ENCODE peak calls at places on chromosome X, in five cellular contexts. One of them, this sample, is unnamed.

GRCh38 chrX:53284684-53285447 is 3.5 kb upstream of the IQSEC2 start:
- DNase-seq in psoas muscle: peak
- DNase-seq in stimulated activated CD4-positive, alpha-beta T cell treated with anti-CD3 and anti-CD28 coated beads, Interleukin-1b, Interleukin-23, amount 100 ng/mL, for 24 hours: peak
- DNase-seq in iris pigment epithelial cell: no peak
- DNase-seq in aorta: peak
- DNase-seq in this sample: no peak

GRCh38 chrX:134469481-134469880 is 9.5 kb downstream of the HPRT1 start:
- DNase-seq in psoas muscle: no peak
- DNase-seq in stimulated activated CD4-positive, alpha-beta T cell treated with anti-CD3 and anti-CD28 coated beads, Interleukin-1b, Interleukin-23, amount 100 ng/mL, for 24 hours: no peak
- DNase-seq in iris pigment epithelial cell: peak
- DNase-seq in aorta: no peak
- DNase-seq in this sample: no peak

GRCh38 chrX:110758781-110759180 is 36.8 kb downstream of the CHRDL1 start:
- DNase-seq in psoas muscle: no peak
- DNase-seq in stimulated activated CD4-positive, alpha-beta T cell treated with anti-CD3 and anti-CD28 coated beads, Interleukin-1b, Interleukin-23, amount 100 ng/mL, for 24 hours: no peak
- DNase-seq in iris pigment epithelial cell: no peak
- DNase-seq in aorta: no peak
- DNase-seq in this sample: no peak

GRCh38 chrX:100654256-100654655 is 10.3 kb downstream of the SRPX2 start:
- DNase-seq in psoas muscle: no peak
- DNase-seq in stimulated activated CD4-positive, alpha-beta T cell treated with anti-CD3 and anti-CD28 coated beads, Interleukin-1b, Interleukin-23, amount 100 ng/mL, for 24 hours: no peak
- DNase-seq in iris pigment epithelial cell: no peak
- DNase-seq in aorta: no peak
- DNase-seq in this sample: no peak

GRCh38 chrX:154654372-154654771 is 993 bp upstream of the CTAG2 start:
- DNase-seq in psoas muscle: no peak
- DNase-seq in stimulated activated CD4-positive, alpha-beta T cell treated with anti-CD3 and anti-CD28 coated beads, Interleukin-1b, Interleukin-23, amount 100 ng/mL, for 24 hours: no peak
- DNase-seq in iris pigment epithelial cell: no peak
- DNase-seq in aorta: no peak
- DNase-seq in this sample: no peak

GRCh38 chrX:150049647-150050046 is 111.4 kb upstream of the EOLA2 start:
- DNase-seq in psoas muscle: no peak
- DNase-seq in stimulated activated CD4-positive, alpha-beta T cell treated with anti-CD3 and anti-CD28 coated beads, Interleukin-1b, Interleukin-23, amount 100 ng/mL, for 24 hours: no peak
- DNase-seq in iris pigment epithelial cell: peak
- DNase-seq in aorta: no peak
- DNase-seq in this sample: no peak

GRCh38 chrX:19753368-19753767 is 134.0 kb downstream of the SH3KBP1 start:
- DNase-seq in psoas muscle: no peak
- DNase-seq in stimulated activated CD4-positive, alpha-beta T cell treated with anti-CD3 and anti-CD28 coated beads, Interleukin-1b, Interleukin-23, amount 100 ng/mL, for 24 hours: no peak
- DNase-seq in iris pigment epithelial cell: no peak
- DNase-seq in aorta: no peak
- DNase-seq in this sample: no peak

GRCh38 chrX:49242545-49243066 is 7.3 kb downstream of the CCDC22 start:
- DNase-seq in psoas muscle: no peak
- DNase-seq in stimulated activated CD4-positive, alpha-beta T cell treated with anti-CD3 and anti-CD28 coated beads, Interleukin-1b, Interleukin-23, amount 100 ng/mL, for 24 hours: no peak
- DNase-seq in iris pigment epithelial cell: no peak
- DNase-seq in aorta: no peak
- DNase-seq in this sample: no peak

GRCh38 chrX:71183341-71183740 is 38.7 kb downstream of the NLGN3 start:
- DNase-seq in psoas muscle: no peak
- DNase-seq in stimulated activated CD4-positive, alpha-beta T cell treated with anti-CD3 and anti-CD28 coated beads, Interleukin-1b, Interleukin-23, amount 100 ng/mL, for 24 hours: no peak
- DNase-seq in iris pigment epithelial cell: no peak
- DNase-seq in aorta: no peak
- DNase-seq in this sample: no peak

GRCh38 chrX:134202561-134202960 is 34.4 kb upstream of the CCDC160 start:
- DNase-seq in psoas muscle: no peak
- DNase-seq in stimulated activated CD4-positive, alpha-beta T cell treated with anti-CD3 and anti-CD28 coated beads, Interleukin-1b, Interleukin-23, amount 100 ng/mL, for 24 hours: no peak
- DNase-seq in iris pigment epithelial cell: no peak
- DNase-seq in aorta: no peak
- DNase-seq in this sample: no peak

GRCh38 chrX:138945219-138945618 is 233.7 kb upstream of the FGF13 start:
- DNase-seq in psoas muscle: no peak
- DNase-seq in stimulated activated CD4-positive, alpha-beta T cell treated with anti-CD3 and anti-CD28 coated beads, Interleukin-1b, Interleukin-23, amount 100 ng/mL, for 24 hours: no peak
- DNase-seq in iris pigment epithelial cell: peak
- DNase-seq in aorta: no peak
- DNase-seq in this sample: no peak

GRCh38 chrX:15447985-15448639 is 45.0 kb downstream of the PIR start:
- DNase-seq in psoas muscle: no peak
- DNase-seq in stimulated activated CD4-positive, alpha-beta T cell treated with anti-CD3 and anti-CD28 coated beads, Interleukin-1b, Interleukin-23, amount 100 ng/mL, for 24 hours: no peak
- DNase-seq in iris pigment epithelial cell: peak
- DNase-seq in aorta: no peak
- DNase-seq in this sample: no peak

GRCh38 chrX:139834879-139835278 is 98.0 kb downstream of the ATP11C start:
- DNase-seq in psoas muscle: no peak
- DNase-seq in stimulated activated CD4-positive, alpha-beta T cell treated with anti-CD3 and anti-CD28 coated beads, Interleukin-1b, Interleukin-23, amount 100 ng/mL, for 24 hours: no peak
- DNase-seq in iris pigment epithelial cell: no peak
- DNase-seq in aorta: no peak
- DNase-seq in this sample: no peak

GRCh38 chrX:104430720-104431119 is 135.3 kb upstream of the IL1RAPL2 start:
- DNase-seq in psoas muscle: no peak
- DNase-seq in stimulated activated CD4-positive, alpha-beta T cell treated with anti-CD3 and anti-CD28 coated beads, Interleukin-1b, Interleukin-23, amount 100 ng/mL, for 24 hours: no peak
- DNase-seq in iris pigment epithelial cell: no peak
- DNase-seq in aorta: no peak
- DNase-seq in this sample: no peak

GRCh38 chrX:11423362-11423818 is 130.2 kb downstream of the AMELX start:
- DNase-seq in psoas muscle: no peak
- DNase-seq in stimulated activated CD4-positive, alpha-beta T cell treated with anti-CD3 and anti-CD28 coated beads, Interleukin-1b, Interleukin-23, amount 100 ng/mL, for 24 hours: no peak
- DNase-seq in iris pigment epithelial cell: peak
- DNase-seq in aorta: no peak
- DNase-seq in this sample: no peak

GRCh38 chrX:123087326-123087725 is 96.8 kb upstream of the GRIA3 start:
- DNase-seq in psoas muscle: no peak
- DNase-seq in stimulated activated CD4-positive, alpha-beta T cell treated with anti-CD3 and anti-CD28 coated beads, Interleukin-1b, Interleukin-23, amount 100 ng/mL, for 24 hours: no peak
- DNase-seq in iris pigment epithelial cell: peak
- DNase-seq in aorta: no peak
- DNase-seq in this sample: no peak

GRCh38 chrX:39928704-39929439 is 168.9 kb downstream of the BCOR start:
- DNase-seq in psoas muscle: no peak
- DNase-seq in stimulated activated CD4-positive, alpha-beta T cell treated with anti-CD3 and anti-CD28 coated beads, Interleukin-1b, Interleukin-23, amount 100 ng/mL, for 24 hours: no peak
- DNase-seq in iris pigment epithelial cell: no peak
- DNase-seq in aorta: no peak
- DNase-seq in this sample: no peak

GRCh38 chrX:139924069-139924695 is 8.7 kb downstream of the ATP11C start:
- DNase-seq in psoas muscle: no peak
- DNase-seq in stimulated activated CD4-positive, alpha-beta T cell treated with anti-CD3 and anti-CD28 coated beads, Interleukin-1b, Interleukin-23, amount 100 ng/mL, for 24 hours: no peak
- DNase-seq in iris pigment epithelial cell: peak
- DNase-seq in aorta: no peak
- DNase-seq in this sample: no peak

GRCh38 chrX:18897611-18898010 is 86.3 kb downstream of the PHKA2 start:
- DNase-seq in psoas muscle: no peak
- DNase-seq in stimulated activated CD4-positive, alpha-beta T cell treated with anti-CD3 and anti-CD28 coated beads, Interleukin-1b, Interleukin-23, amount 100 ng/mL, for 24 hours: no peak
- DNase-seq in iris pigment epithelial cell: no peak
- DNase-seq in aorta: no peak
- DNase-seq in this sample: no peak

GRCh38 chrX:107601759-107602158 is 26.6 kb upstream of the PRPS1 start:
- DNase-seq in psoas muscle: no peak
- DNase-seq in stimulated activated CD4-positive, alpha-beta T cell treated with anti-CD3 and anti-CD28 coated beads, Interleukin-1b, Interleukin-23, amount 100 ng/mL, for 24 hours: no peak
- DNase-seq in iris pigment epithelial cell: no peak
- DNase-seq in aorta: no peak
- DNase-seq in this sample: no peak

GRCh38 chrX:119495734-119496520 is 27.7 kb downstream of the SLC25A5 start:
- DNase-seq in psoas muscle: no peak
- DNase-seq in stimulated activated CD4-positive, alpha-beta T cell treated with anti-CD3 and anti-CD28 coated beads, Interleukin-1b, Interleukin-23, amount 100 ng/mL, for 24 hours: no peak
- DNase-seq in iris pigment epithelial cell: no peak
- DNase-seq in aorta: peak
- DNase-seq in this sample: no peak

GRCh38 chrX:19682712-19683331 is 167.5 kb upstream of the MAP3K15 start:
- DNase-seq in psoas muscle: peak
- DNase-seq in stimulated activated CD4-positive, alpha-beta T cell treated with anti-CD3 and anti-CD28 coated beads, Interleukin-1b, Interleukin-23, amount 100 ng/mL, for 24 hours: peak
- DNase-seq in iris pigment epithelial cell: peak
- DNase-seq in aorta: peak
- DNase-seq in this sample: no peak

GRCh38 chrX:40663880-40664630 is 16.7 kb upstream of the CXorf38 start:
- DNase-seq in psoas muscle: no peak
- DNase-seq in stimulated activated CD4-positive, alpha-beta T cell treated with anti-CD3 and anti-CD28 coated beads, Interleukin-1b, Interleukin-23, amount 100 ng/mL, for 24 hours: no peak
- DNase-seq in iris pigment epithelial cell: peak
- DNase-seq in aorta: no peak
- DNase-seq in this sample: no peak

GRCh38 chrX:154399527-154400368 is 1.6 kb downstream of the RPL10 start:
- DNase-seq in psoas muscle: no peak
- DNase-seq in stimulated activated CD4-positive, alpha-beta T cell treated with anti-CD3 and anti-CD28 coated beads, Interleukin-1b, Interleukin-23, amount 100 ng/mL, for 24 hours: no peak
- DNase-seq in iris pigment epithelial cell: no peak
- DNase-seq in aorta: no peak
- DNase-seq in this sample: no peak

GRCh38 chrX:54397113-54397512 is 39.3 kb upstream of the WNK3 start:
- DNase-seq in psoas muscle: no peak
- DNase-seq in stimulated activated CD4-positive, alpha-beta T cell treated with anti-CD3 and anti-CD28 coated beads, Interleukin-1b, Interleukin-23, amount 100 ng/mL, for 24 hours: no peak
- DNase-seq in iris pigment epithelial cell: peak
- DNase-seq in aorta: no peak
- DNase-seq in this sample: no peak

GRCh38 chrX:20139966-20140365 is 1.7 kb downstream of the EIF1AX start:
- DNase-seq in psoas muscle: no peak
- DNase-seq in stimulated activated CD4-positive, alpha-beta T cell treated with anti-CD3 and anti-CD28 coated beads, Interleukin-1b, Interleukin-23, amount 100 ng/mL, for 24 hours: no peak
- DNase-seq in iris pigment epithelial cell: peak
- DNase-seq in aorta: no peak
- DNase-seq in this sample: no peak

GRCh38 chrX:53316121-53316859 is 34.9 kb upstream of the IQSEC2 start:
- DNase-seq in psoas muscle: no peak
- DNase-seq in stimulated activated CD4-positive, alpha-beta T cell treated with anti-CD3 and anti-CD28 coated beads, Interleukin-1b, Interleukin-23, amount 100 ng/mL, for 24 hours: no peak
- DNase-seq in iris pigment epithelial cell: no peak
- DNase-seq in aorta: no peak
- DNase-seq in this sample: no peak

GRCh38 chrX:44094821-44095530 is 121.8 kb upstream of the NDP start:
- DNase-seq in psoas muscle: no peak
- DNase-seq in stimulated activated CD4-positive, alpha-beta T cell treated with anti-CD3 and anti-CD28 coated beads, Interleukin-1b, Interleukin-23, amount 100 ng/mL, for 24 hours: no peak
- DNase-seq in iris pigment epithelial cell: no peak
- DNase-seq in aorta: no peak
- DNase-seq in this sample: no peak

GRCh38 chrX:23662187-23662586 is 5.1 kb upstream of the PRDX4 start:
- DNase-seq in psoas muscle: no peak
- DNase-seq in stimulated activated CD4-positive, alpha-beta T cell treated with anti-CD3 and anti-CD28 coated beads, Interleukin-1b, Interleukin-23, amount 100 ng/mL, for 24 hours: no peak
- DNase-seq in iris pigment epithelial cell: no peak
- DNase-seq in aorta: no peak
- DNase-seq in this sample: no peak

GRCh38 chrX:40773809-40774208 is 38.5 kb upstream of the MED14 start:
- DNase-seq in psoas muscle: no peak
- DNase-seq in stimulated activated CD4-positive, alpha-beta T cell treated with anti-CD3 and anti-CD28 coated beads, Interleukin-1b, Interleukin-23, amount 100 ng/mL, for 24 hours: no peak
- DNase-seq in iris pigment epithelial cell: peak
- DNase-seq in aorta: no peak
- DNase-seq in this sample: no peak

GRCh38 chrX:11888421-11888820 is 130.4 kb downstream of the MSL3 start:
- DNase-seq in psoas muscle: no peak
- DNase-seq in stimulated activated CD4-positive, alpha-beta T cell treated with anti-CD3 and anti-CD28 coated beads, Interleukin-1b, Interleukin-23, amount 100 ng/mL, for 24 hours: no peak
- DNase-seq in iris pigment epithelial cell: peak
- DNase-seq in aorta: no peak
- DNase-seq in this sample: no peak

GRCh38 chrX:150643271-150643670 is 49.9 kb upstream of the MTMR1 start:
- DNase-seq in psoas muscle: no peak
- DNase-seq in stimulated activated CD4-positive, alpha-beta T cell treated with anti-CD3 and anti-CD28 coated beads, Interleukin-1b, Interleukin-23, amount 100 ng/mL, for 24 hours: no peak
- DNase-seq in iris pigment epithelial cell: peak
- DNase-seq in aorta: no peak
- DNase-seq in this sample: no peak

GRCh38 chrX:84709987-84710386 is 207.7 kb upstream of the HDX start:
- DNase-seq in psoas muscle: no peak
- DNase-seq in stimulated activated CD4-positive, alpha-beta T cell treated with anti-CD3 and anti-CD28 coated beads, Interleukin-1b, Interleukin-23, amount 100 ng/mL, for 24 hours: no peak
- DNase-seq in iris pigment epithelial cell: no peak
- DNase-seq in aorta: no peak
- DNase-seq in this sample: no peak